ENCODE peak calls at places on chromosomes 13 and 19, in seven cellular contexts. S is fibroblast of lung, E is neural progenitor cell, L is IMR-90, A is GM23248, P is neuronal stem cell, C is astrocyte. Q is an unnamed sample.
A peak's percentile ranks its signal among the peaks of the same experiment; 100 is the strongest.

GRCh38 chr13:75636339-75637095 is 387 bp downstream of the LMO7 start:
- DNase-seq in S (peak; percentile 51), E (peak; percentile 61), L (peak; percentile 46), A (peak; percentile 79), P (peak; percentile 32), C (no peak), Q (peak; percentile 36)

GRCh38 chr19:2702170-2703076 is at the start of gene GNG7:
- DNase-seq in S (peak; percentile 59), E (peak; percentile 97), L (peak; percentile 61), A (peak; percentile 77), P (peak; percentile 92), C (peak; percentile 18), Q (peak; percentile 81)

GRCh38 chr19:3830841-3831589 is 37.8 kb downstream of the ZFR2 start:
- DNase-seq in S (no peak), E (no peak), L (no peak), A (no peak), P (no peak), C (no peak), Q (no peak)

GRCh38 chr19:51327066-51327985 is 14.6 kb downstream of the VSIG10L start:
- DNase-seq in S (no peak), E (peak; percentile 84), L (peak; percentile 17), A (peak; percentile 83), P (peak; percentile 48), C (no peak), Q (peak; percentile 58)

GRCh38 chr13:75307370-75307984 is 174.5 kb downstream of the TBC1D4 start:
- DNase-seq in S (peak; percentile 19), E (no peak), L (peak; percentile 17), A (no peak), P (no peak), C (peak; percentile 14), Q (no peak)

GRCh38 chr19:11324079-11324661 is 15.3 kb downstream of the RAB3D start:
- DNase-seq in S (peak; percentile 90), E (no peak), L (peak; percentile 94), A (peak; percentile 95), P (no peak), C (peak; percentile 85), Q (peak; percentile 57)

GRCh38 chr13:97855570-97855970 is 97.9 kb upstream of the IPO5 start:
- DNase-seq in S (peak; percentile 78), E (peak; percentile 88), L (peak; percentile 86), A (peak; percentile 88), P (peak; percentile 67), C (peak; percentile 73), Q (peak; percentile 77)

GRCh38 chr19:30226464-30227070 is 145.6 kb upstream of the ZNF536 start:
- DNase-seq in S (no peak), E (peak; percentile 48), L (no peak), A (peak; percentile 47), P (no peak), C (no peak), Q (no peak)

GRCh38 chr13:79830945-79831344 is 350.0 kb downstream of the NDFIP2 start:
- DNase-seq in S (no peak), E (no peak), L (no peak), A (no peak), P (no peak), C (no peak), Q (no peak)

GRCh38 chr19:28859811-28860210 is 353.1 kb downstream of the UQCRFS1 start:
- DNase-seq in S (no peak), E (no peak), L (no peak), A (no peak), P (no peak), C (no peak), Q (no peak)

GRCh38 chr13:42836930-42837329 is 55.5 kb downstream of the FAM216B start:
- DNase-seq in S (peak; percentile 18), E (peak; percentile 25), L (peak; percentile 51), A (peak; percentile 73), P (no peak), C (peak; percentile 7), Q (peak; percentile 46)

GRCh38 chr13:41196620-41197019 is 2.3 kb upstream of the KBTBD7 start:
- DNase-seq in S (no peak), E (no peak), L (no peak), A (peak; percentile 14), P (no peak), C (no peak), Q (peak; percentile 48)

GRCh38 chr13:91162180-91162579 is 185.3 kb upstream of the MIR17HG start:
- DNase-seq in S (no peak), E (peak; percentile 21), L (no peak), A (no peak), P (no peak), C (no peak), Q (no peak)

GRCh38 chr13:51494151-51494550 is 41.3 kb upstream of the INTS6 start:
- DNase-seq in S (peak; percentile 76), E (no peak), L (peak; percentile 60), A (peak; percentile 60), P (no peak), C (peak; percentile 69), Q (no peak)

GRCh38 chr13:22079961-22080360 is 409.1 kb downstream of the FGF9 start:
- DNase-seq in S (no peak), E (no peak), L (no peak), A (no peak), P (no peak), C (no peak), Q (no peak)

GRCh38 chr19:3196933-3197205 is 11.1 kb downstream of the NCLN start:
- DNase-seq in S (no peak), E (no peak), L (no peak), A (no peak), P (no peak), C (no peak), Q (no peak)

GRCh38 chr13:39483326-39483725 is 119.7 kb downstream of the LHFPL6 start:
- DNase-seq in S (no peak), E (no peak), L (peak; percentile 18), A (peak; percentile 53), P (no peak), C (no peak), Q (no peak)

GRCh38 chr13:106488075-106488474 is 47.4 kb downstream of the EFNB2 start:
- DNase-seq in S (no peak), E (no peak), L (no peak), A (no peak), P (no peak), C (no peak), Q (no peak)

GRCh38 chr19:46413262-46414031 is at the start of gene CCDC8:
- DNase-seq in S (peak; percentile 98), E (peak; percentile 97), L (peak; percentile 92), A (peak; percentile 74), P (peak; percentile 91), C (peak; percentile 95), Q (no peak)

GRCh38 chr13:74683411-74683810 is 549.2 kb upstream of the KLF12 start:
- DNase-seq in S (no peak), E (no peak), L (no peak), A (no peak), P (no peak), C (no peak), Q (peak; percentile 31)

GRCh38 chr13:69970521-69970920 is 137.1 kb upstream of the ATXN8OS start:
- DNase-seq in S (peak; percentile 29), E (no peak), L (no peak), A (no peak), P (no peak), C (peak; percentile 5), Q (peak; percentile 35)

GRCh38 chr13:105952233-105952767 is 583.2 kb downstream of the EFNB2 start:
- DNase-seq in S (no peak), E (no peak), L (no peak), A (no peak), P (no peak), C (no peak), Q (no peak)

GRCh38 chr19:29677001-29677781 is 11.9 kb downstream of the PLEKHF1 start:
- DNase-seq in S (no peak), E (no peak), L (no peak), A (no peak), P (no peak), C (no peak), Q (no peak)

GRCh38 chr19:16571689-16572331 is 405 bp downstream of the SLC35E1 start:
- DNase-seq in S (peak; percentile 39), E (no peak), L (peak; percentile 20), A (peak; percentile 66), P (peak; percentile 24), C (no peak), Q (peak; percentile 31)

GRCh38 chr19:16572332-16573211 is at the start of gene SLC35E1:
- DNase-seq in S (peak; percentile 94), E (peak; percentile 99), L (peak; percentile 94), A (peak; percentile 97), P (peak; percentile 96), C (peak; percentile 88), Q (peak; percentile 98)

GRCh38 chr19:16575282-16575681 is 3.1 kb upstream of the SLC35E1 start:
- DNase-seq in S (no peak), E (no peak), L (no peak), A (no peak), P (no peak), C (no peak), Q (no peak)

GRCh38 chr19:16573925-16574324 is 1.7 kb upstream of the SLC35E1 start:
- DNase-seq in S (no peak), E (no peak), L (no peak), A (no peak), P (no peak), C (no peak), Q (no peak)

DNA sequence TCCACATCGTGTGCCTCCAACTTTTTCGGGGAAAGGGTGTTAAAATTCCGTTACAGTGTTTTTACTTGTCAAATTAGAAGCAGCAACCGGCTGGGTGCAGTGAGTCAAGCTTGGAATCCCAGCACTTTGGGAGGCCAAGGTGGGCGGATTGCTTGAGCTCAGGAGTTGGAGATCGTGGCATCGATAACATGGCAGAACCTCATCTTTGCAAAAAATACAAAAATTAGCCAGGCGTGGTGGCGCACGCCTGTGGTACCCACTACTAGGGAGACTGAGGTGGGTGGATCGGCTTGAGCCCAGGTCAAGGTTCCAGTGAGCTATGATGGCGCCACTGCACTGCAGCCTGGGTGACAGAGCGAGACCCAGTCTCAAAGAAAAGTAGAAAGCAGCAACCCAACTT is 1.1 kb upstream of the SLC35E1 start:
- DNase-seq in S (no peak), E (no peak), L (no peak), A (peak; percentile 23), P (no peak), C (no peak), Q (no peak)
- H3K9ac ChIP-seq in S (peak overlapping the region; percentile 80), E (peak overlapping the region; percentile 66), L (peak overlapping the region; percentile 65), A (peak overlapping the region; percentile 93), P (no peak overlapping the region), C (peak overlapping the region; percentile 91), Q (peak overlapping the region; percentile 89)

GRCh38 chr19:57903298-57904174 is 12.9 kb downstream of the ZNF417 start:
- DNase-seq in S (peak; percentile 21), E (peak; percentile 33), L (peak; percentile 53), A (peak; percentile 76), P (no peak), C (peak; percentile 21), Q (peak; percentile 52)
- H3K4me2 ChIP-seq in S (no peak overlapping the region), E (no peak overlapping the region), L (no peak overlapping the region), A (no peak overlapping the region), P (no peak overlapping the region), C (no peak overlapping the region), Q (no peak overlapping the region)

GRCh38 chr19:55485439-55486011 is 537 bp downstream of the NAT14 start:
- DNase-seq in S (no peak), E (no peak), L (no peak), A (peak; percentile 28), P (no peak), C (no peak), Q (no peak)
- H3K9ac ChIP-seq in S (peak overlapping the region; percentile 91), E (peak overlapping the region; percentile 56), L (peak overlapping the region; percentile 84), A (peak overlapping the region; percentile 86), P (peak overlapping the region; percentile 93), C (peak overlapping the region; percentile 82), Q (peak overlapping the region; percentile 68)

DNA sequence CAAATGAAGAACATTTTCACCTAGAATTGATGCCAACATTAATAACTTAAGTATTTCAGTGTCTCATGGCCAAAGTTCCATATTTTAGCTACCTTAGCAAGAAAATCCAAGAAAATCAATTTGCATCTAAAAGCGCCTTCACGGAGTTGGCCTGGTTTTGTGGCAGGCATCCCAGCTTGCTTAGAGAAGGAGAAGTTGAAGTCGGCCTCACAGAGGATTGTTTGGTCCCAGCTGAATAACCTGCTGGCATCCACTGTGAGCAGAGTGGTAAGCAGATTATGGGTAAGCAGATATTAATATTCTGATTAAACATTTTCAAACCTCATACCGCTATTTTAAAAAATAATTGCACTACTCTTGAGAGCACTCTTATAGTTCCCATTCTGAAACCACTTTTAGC is 62.3 kb upstream of the STARD13 start:
- DNase-seq in S (peak; percentile 13), E (no peak), L (no peak), A (no peak), P (no peak), C (no peak), Q (no peak)
- H3K4me2 ChIP-seq in S (peak overlapping the region; percentile 51), E (no peak overlapping the region), L (peak overlapping the region; percentile 62), A (no peak overlapping the region), P (no peak overlapping the region), C (peak overlapping the region; percentile 79), Q (peak overlapping the region; percentile 83)

Q was measured in PC-3.